ENCODE peak calls at places on chromosome 2, in nine cellular contexts. T, C, Y, J, X, A, Q, D and K are unnamed samples.

GRCh38 chr2:85536479-85536878 is 2.5 kb upstream of the MAT2A start:
- DNase-seq in T (no peak), C (no peak), Y (peak), J (peak), X (peak), A (no peak), Q (no peak), D (no peak), K (no peak)

GRCh38 chr2:200432296-200432695 is 77.6 kb downstream of the KCTD18 start:
- DNase-seq in T (no peak), C (no peak), Y (no peak), J (no peak), X (no peak), A (no peak), Q (no peak), D (no peak), K (no peak)

GRCh38 chr2:223696719-223697118 is 94.6 kb upstream of the SCG2 start:
- DNase-seq in T (peak), C (no peak), Y (no peak), J (peak), X (no peak), A (no peak), Q (no peak), D (no peak), K (no peak)

GRCh38 chr2:219684721-219685689 is 57.6 kb downstream of the SLC4A3 start:
- DNase-seq in T (no peak), C (peak), Y (peak), J (peak), X (peak), A (peak), Q (peak), D (peak), K (peak)

GRCh38 chr2:112134120-112134519 is 4.1 kb upstream of the FBLN7 start:
- DNase-seq in T (no peak), C (no peak), Y (no peak), J (no peak), X (no peak), A (no peak), Q (no peak), D (no peak), K (no peak)

GRCh38 chr2:229180658-229181057 is 90.4 kb downstream of the PID1 start:
- DNase-seq in T (peak), C (no peak), Y (no peak), J (no peak), X (no peak), A (no peak), Q (no peak), D (no peak), K (no peak)

GRCh38 chr2:28406276-28407096 is 13.8 kb downstream of the FOSL2 start:
- DNase-seq in T (peak), C (no peak), Y (peak), J (peak), X (no peak), A (peak), Q (no peak), D (no peak), K (peak)

GRCh38 chr2:120287183-120288015 is 34.7 kb downstream of the RALB start:
- DNase-seq in T (no peak), C (no peak), Y (no peak), J (peak), X (no peak), A (no peak), Q (no peak), D (peak), K (no peak)

GRCh38 chr2:41909584-41909983 is 138.2 kb upstream of the PKDCC start:
- DNase-seq in T (no peak), C (peak), Y (no peak), J (no peak), X (no peak), A (no peak), Q (no peak), D (no peak), K (no peak)

GRCh38 chr2:176085861-176086771 is 2.4 kb upstream of the EVX2 start:
- DNase-seq in T (peak), C (no peak), Y (no peak), J (peak), X (no peak), A (peak), Q (no peak), D (no peak), K (no peak)

DNA sequence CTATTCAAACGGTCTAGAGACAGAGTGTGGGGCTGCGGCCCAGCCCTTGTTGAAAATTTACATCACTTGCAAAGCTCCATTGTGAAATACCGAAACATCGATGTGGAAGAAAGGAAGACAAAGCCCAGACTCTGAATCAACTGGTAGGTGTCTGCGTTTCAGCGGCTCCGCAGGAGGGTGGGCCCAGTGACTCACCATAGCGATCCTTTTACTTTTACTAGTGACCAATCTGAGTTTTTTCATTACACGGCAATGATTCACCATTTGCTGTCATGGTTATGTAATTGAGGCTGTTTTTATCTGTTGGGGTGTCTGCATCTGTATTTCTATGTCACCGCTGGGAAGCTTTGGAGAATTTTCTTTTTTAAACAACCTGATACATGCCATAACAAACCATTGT is 66.6 kb upstream of the ODC1 start:
- DNase-seq in T (no peak), C (peak), Y (peak), J (peak), X (no peak), A (no peak), Q (no peak), D (no peak), K (no peak)
- H3K27ac ChIP-seq in T (no peak), C (no peak), Y (no peak), J (no peak), X (no peak), A (no peak), Q (no peak), D (no peak), K (no peak)

GRCh38 chr2:222561151-222561550 is 94.7 kb downstream of the FARSB start:
- DNase-seq in T (no peak), C (no peak), Y (no peak), J (no peak), X (no peak), A (no peak), Q (no peak), D (no peak), K (no peak)

GRCh38 chr2:222566229-222566628 is 89.7 kb downstream of the FARSB start:
- DNase-seq in T (no peak), C (no peak), Y (no peak), J (no peak), X (no peak), A (no peak), Q (no peak), D (no peak), K (no peak)

GRCh38 chr2:222563319-222563718 is 92.6 kb downstream of the FARSB start:
- DNase-seq in T (no peak), C (no peak), Y (no peak), J (no peak), X (no peak), A (no peak), Q (no peak), D (no peak), K (no peak)

DNA sequence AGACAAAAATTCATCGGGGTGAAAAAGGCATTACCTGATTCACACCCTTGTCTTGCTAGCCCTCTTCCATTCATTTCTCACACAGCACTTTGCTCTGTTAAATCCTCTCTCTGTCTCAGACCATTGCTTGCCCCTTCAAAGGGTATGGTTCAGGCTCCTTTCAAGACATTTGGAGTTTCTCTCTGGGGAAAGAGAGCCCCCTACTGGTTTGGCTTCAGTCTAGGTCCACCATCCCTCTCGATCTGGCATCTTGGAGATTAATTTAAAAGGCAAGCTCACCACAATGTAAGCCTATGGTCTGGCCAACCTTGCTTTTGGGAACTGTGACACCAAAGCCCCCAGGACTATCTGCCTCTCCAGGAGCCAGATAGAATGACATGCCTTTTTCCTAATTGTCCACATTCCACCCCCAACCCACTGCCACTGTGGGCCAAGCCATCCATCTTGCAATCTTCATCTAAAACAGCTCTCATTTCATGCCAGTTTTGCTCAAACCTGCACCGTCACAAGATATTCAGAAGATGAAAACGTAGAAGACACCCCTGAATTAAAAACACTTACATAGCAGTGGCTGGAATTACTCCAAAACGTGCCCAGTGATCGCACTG is 94.0 kb downstream of the FARSB start:
- DNase-seq in T (peak), C (no peak), Y (no peak), J (peak), X (peak), A (no peak), Q (no peak), D (peak), K (no peak)
- TF ChIP-seq POLR2A in T (no peak), C (no peak), Y (no peak), J (no peak), X (no peak), A (no peak), Q (no peak), D (no peak), K (no peak)

DNA sequence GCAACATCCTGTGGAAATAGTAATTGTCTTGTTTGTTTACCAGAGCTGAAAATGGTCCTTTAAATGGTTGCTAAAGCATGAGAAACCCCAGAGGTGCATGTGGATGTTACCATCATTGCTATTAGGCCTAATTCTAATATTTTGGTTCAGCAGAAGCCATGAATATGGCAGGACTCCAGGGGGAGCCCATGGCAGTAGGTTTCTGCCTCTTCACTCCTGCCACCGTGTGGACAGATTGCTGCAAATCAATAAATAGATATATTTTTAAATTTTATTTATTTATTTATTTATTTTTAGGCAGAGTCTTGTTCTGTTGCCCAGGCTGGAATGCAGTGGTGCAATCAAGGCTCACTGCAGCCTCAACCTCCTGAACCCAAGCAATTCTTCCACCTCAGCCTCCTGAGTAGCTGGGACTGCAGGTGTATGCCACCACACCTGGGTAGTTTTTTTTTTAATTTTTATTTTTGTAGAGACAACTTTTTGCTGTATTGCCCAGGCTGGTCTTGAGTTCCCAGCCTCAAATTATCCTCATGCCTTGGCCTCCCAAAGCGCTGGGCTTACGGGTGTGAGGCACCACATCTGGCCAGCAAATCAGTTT is 54.9 kb upstream of the CAPN13 start:
- DNase-seq in T (peak), C (peak), Y (no peak), J (peak), X (no peak), A (no peak), Q (peak), D (peak), K (peak)
- TF ChIP-seq CTCF in T (peak), C (peak), Y (peak), J (peak), X (peak), A (no peak), Q (no peak), D (peak), K (peak)

DNA sequence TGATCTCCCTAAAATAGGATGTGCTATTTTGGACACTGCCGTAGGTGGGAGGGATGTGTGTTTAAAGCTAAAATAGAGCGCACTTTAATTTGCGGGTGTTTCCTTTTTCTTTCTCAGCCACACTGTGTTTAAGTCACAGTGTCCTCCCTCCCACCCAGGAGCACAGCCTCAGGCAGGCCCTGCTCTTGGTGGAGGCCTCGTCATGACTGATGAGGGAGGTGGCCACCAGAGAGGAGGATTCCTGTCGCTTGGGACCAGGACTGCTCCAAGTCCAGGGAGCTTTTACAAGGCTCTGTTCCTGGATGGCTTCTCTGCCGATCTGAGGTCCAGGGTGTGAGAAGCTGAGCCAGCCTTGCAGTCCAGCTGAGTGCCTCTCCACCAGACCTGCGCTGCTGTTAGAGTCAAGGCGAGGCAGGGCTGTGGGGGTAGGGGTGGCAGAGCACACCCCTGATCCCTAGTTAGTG is 33.5 kb downstream of the INPP4A start:
- DNase-seq in T (no peak), C (no peak), Y (no peak), J (no peak), X (no peak), A (peak), Q (no peak), D (no peak), K (no peak)
- H3K27ac ChIP-seq in T (no peak), C (no peak), Y (no peak), J (no peak), X (no peak), A (no peak), Q (no peak), D (no peak), K (no peak)

DNA sequence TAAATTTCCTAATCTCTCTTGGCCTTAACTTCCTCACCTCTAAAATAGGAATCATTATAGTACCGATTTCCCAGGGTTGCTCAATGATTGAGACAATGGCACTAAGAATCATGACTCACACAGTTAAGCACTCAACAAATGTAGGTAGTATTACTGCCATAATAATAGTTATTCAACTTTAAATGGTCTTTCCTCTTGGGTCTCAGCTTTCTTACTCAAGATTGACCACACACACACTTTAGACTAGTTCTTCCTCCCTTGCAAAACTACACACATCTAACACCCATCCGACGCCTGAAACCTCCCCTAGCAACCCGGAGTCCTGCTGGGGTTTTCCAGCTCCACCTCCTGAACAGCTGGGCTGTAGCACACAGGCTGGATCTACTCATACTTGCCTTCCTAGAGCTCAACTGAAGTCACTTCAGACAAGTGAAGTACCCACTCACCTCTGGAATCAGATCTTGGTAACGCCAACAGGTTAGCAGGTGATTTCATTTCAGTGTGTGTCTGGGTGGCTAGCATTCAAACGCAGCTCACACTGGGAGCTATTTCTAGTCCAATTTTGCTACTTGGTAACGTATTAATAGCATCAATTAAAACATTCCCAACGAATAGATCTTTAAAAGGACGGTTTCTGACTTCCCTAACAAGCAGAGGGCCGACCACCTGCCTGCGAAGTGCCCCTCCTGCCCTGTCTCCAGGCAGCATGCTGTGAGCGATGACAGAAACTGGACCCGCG is 1.2 kb downstream of the UXS1 start:
- DNase-seq in T (peak), C (no peak), Y (peak), J (peak), X (peak), A (no peak), Q (no peak), D (peak), K (peak)
- TF ChIP-seq POLR2A in T (no peak), C (no peak), Y (no peak), J (no peak), X (no peak), A (no peak), Q (no peak), D (no peak), K (no peak)

GRCh38 chr2:231720292-231720691 is 12.0 kb downstream of the PTMA start:
- DNase-seq in T (peak), C (no peak), Y (no peak), J (no peak), X (no peak), A (no peak), Q (no peak), D (no peak), K (no peak)
- TF ChIP-seq CTCF in T (no peak), C (no peak), Y (no peak), J (no peak), X (no peak), A (no peak), Q (no peak), D (no peak), K (no peak)

GRCh38 chr2:121793816-121794215 is 38.4 kb downstream of the TSN start:
- DNase-seq in T (no peak), C (no peak), Y (no peak), J (no peak), X (no peak), A (no peak), Q (no peak), D (no peak), K (no peak)

GRCh38 chr2:121791253-121791652 is 35.8 kb downstream of the TSN start:
- DNase-seq in T (no peak), C (no peak), Y (no peak), J (no peak), X (no peak), A (no peak), Q (no peak), D (no peak), K (no peak)

GRCh38 chr2:121791801-121792221 is 36.4 kb downstream of the TSN start:
- DNase-seq in T (no peak), C (no peak), Y (no peak), J (no peak), X (no peak), A (no peak), Q (no peak), D (no peak), K (no peak)

GRCh38 chr2:121788685-121789084 is 33.2 kb downstream of the TSN start:
- DNase-seq in T (no peak), C (no peak), Y (no peak), J (no peak), X (no peak), A (no peak), Q (no peak), D (no peak), K (no peak)

GRCh38 chr2:121790276-121790956 is 35.0 kb downstream of the TSN start:
- DNase-seq in T (no peak), C (no peak), Y (no peak), J (peak), X (no peak), A (no peak), Q (no peak), D (peak), K (no peak)
- H3K27ac ChIP-seq in T (no peak), C (no peak), Y (no peak), J (no peak), X (no peak), A (no peak), Q (no peak), D (no peak), K (no peak)

GRCh38 chr2:169584005-169584877 is at the start of gene PPIG:
- DNase-seq in T (peak), C (peak), Y (peak), J (peak), X (peak), A (peak), Q (peak), D (peak), K (peak)
- TF ChIP-seq POLR2A in T (peak), C (peak), Y (peak), J (peak), X (peak), A (peak), Q (peak), D (no peak), K (no peak)

DNA sequence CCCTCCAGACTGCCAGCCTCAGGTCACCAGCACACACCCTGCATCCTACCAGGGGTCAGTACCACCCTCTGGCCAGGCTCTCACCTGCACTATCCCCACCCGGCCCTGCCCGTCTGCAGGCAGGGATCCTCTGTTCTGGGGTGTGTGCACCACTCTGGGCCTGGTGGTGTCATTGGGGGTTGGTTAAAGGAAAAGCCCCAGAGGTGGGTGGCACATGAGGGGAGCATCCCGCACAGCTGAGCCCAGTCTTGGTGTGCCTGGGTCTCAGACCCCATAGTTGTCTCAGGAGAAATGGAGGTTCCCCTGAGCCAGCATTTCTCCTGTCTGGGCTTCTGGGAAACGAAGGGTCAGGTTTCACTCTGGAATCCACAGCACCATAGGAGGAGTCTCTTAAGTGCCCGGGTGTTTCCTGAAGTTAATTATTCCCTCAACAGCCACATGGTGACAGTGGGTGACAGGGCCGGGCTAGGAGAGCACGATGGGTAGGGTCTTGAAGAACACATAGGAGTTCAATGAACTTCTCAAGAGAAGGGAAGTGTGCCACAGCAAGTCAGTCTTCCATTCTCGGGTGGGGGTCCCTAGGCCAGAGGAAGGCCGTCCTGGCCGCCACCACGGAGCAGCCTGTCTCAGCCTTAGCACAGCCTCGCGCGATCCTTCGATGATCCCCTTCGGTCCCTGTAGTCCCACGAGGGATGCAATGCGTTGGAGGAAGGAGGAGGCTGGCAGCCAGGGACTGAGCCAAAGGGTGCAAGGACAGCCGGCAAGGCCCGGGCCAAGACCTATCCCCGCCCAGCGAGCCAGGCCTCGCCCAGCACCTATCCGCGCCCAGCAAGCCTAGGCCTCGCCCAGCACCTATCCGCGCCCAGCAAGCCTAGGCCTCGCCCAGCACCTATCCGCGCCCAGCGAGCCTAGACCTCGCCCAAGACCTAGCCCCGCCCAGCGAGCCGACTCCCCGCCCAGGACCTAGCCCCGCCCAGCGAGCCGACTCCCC is 1.1 kb upstream of the FARP2 start:
- DNase-seq in T (peak), C (peak), Y (peak), J (peak), X (peak), A (peak), Q (peak), D (peak), K (peak)
- TF ChIP-seq CTCF in T (no peak), C (no peak), Y (no peak), J (no peak), X (no peak), A (no peak), Q (no peak), D (no peak), K (no peak)

DNA sequence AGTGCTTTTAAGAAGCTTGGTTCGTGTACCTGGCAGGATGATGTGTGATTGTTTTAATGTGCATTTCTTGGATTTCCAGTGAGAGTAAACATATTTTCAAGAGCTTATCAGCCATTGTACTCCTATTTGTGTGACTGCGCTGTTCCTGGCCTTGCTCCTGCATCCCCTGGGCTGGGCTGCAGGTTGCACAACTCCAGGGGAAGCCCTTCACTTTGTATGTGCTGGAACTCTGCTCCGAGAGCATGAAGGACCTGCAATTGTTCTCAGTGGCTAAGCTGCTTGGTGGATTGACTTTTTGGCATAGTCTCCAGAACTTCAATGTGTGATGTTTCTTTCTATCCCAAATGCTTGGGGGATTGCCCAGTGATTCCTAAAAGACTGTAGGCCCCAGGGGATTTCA is 18.8 kb downstream of the ATP6V1C2 start:
- DNase-seq in T (no peak), C (no peak), Y (no peak), J (no peak), X (no peak), A (no peak), Q (no peak), D (no peak), K (no peak)
- H3K27ac ChIP-seq in T (no peak), C (no peak), Y (no peak), J (no peak), X (no peak), A (no peak), Q (no peak), D (no peak), K (no peak)